ENCODE peak calls at places on chromosomes 16 and 17, in seven cellular contexts. H is prostate gland, Q is dorsolateral prefrontal cortex, A is progenitor cell of endocrine pancreas, Y is H9, I is endothelial cell, E is A549. U is an unnamed sample.

GRCh38 chr17:49191917-49192741 is 18.2 kb downstream of the GNGT2 start:
- DNase-seq in H (peak), Q (peak), A (peak), Y (peak), I (peak), E (peak), U (peak)

GRCh38 chr17:38329808-38330730 is 13.7 kb downstream of the GPR179 start:
- DNase-seq in H (no peak), Q (no peak), A (no peak), Y (peak), I (no peak), E (no peak), U (no peak)

GRCh38 chr17:15431201-15431600 is 36.2 kb downstream of the CDRT4 start:
- DNase-seq in H (no peak), Q (no peak), A (no peak), Y (no peak), I (no peak), E (no peak), U (no peak)

GRCh38 chr17:46031920-46032319 is 32.9 kb downstream of the STH start:
- DNase-seq in H (no peak), Q (no peak), A (no peak), Y (no peak), I (no peak), E (no peak), U (no peak)

GRCh38 chr17:38750312-38751121 is 2.0 kb upstream of the PSMB3 start:
- DNase-seq in H (no peak), Q (no peak), A (no peak), Y (no peak), I (no peak), E (peak), U (no peak)

GRCh38 chr16:89880477-89881367 is 7.3 kb downstream of the TCF25 start:
- DNase-seq in H (no peak), Q (no peak), A (no peak), Y (no peak), I (no peak), E (no peak), U (no peak)

GRCh38 chr17:40956401-40957254 is 10.1 kb downstream of the KRT39 start:
- DNase-seq in H (no peak), Q (no peak), A (no peak), Y (no peak), I (no peak), E (peak), U (no peak)

GRCh38 chr17:11122908-11123307 is 118.1 kb upstream of the SHISA6 start:
- DNase-seq in H (peak), Q (peak), A (no peak), Y (no peak), I (no peak), E (no peak), U (no peak)

GRCh38 chr16:79752421-79752820 is 151.9 kb upstream of the MAF start:
- DNase-seq in H (no peak), Q (no peak), A (no peak), Y (no peak), I (no peak), E (no peak), U (no peak)

GRCh38 chr16:30010817-30011504 is at the start of gene DOC2A:
- DNase-seq in H (no peak), Q (no peak), A (no peak), Y (peak), I (peak), E (no peak), U (peak)

GRCh38 chr17:75814021-75814395 is 29.4 kb downstream of the UNK start:
- DNase-seq in H (no peak), Q (no peak), A (no peak), Y (no peak), I (no peak), E (no peak), U (no peak)

GRCh38 chr17:3678095-3678820 is 9.6 kb downstream of the EMC6 start:
- DNase-seq in H (no peak), Q (peak), A (no peak), Y (peak), I (no peak), E (no peak), U (no peak)

GRCh38 chr16:620700-621525 is 9.9 kb upstream of the WFIKKN1 start:
- DNase-seq in H (no peak), Q (no peak), A (no peak), Y (peak), I (no peak), E (no peak), U (no peak)

GRCh38 chr16:17481741-17482140 is 11.0 kb upstream of the XYLT1 start:
- DNase-seq in H (no peak), Q (no peak), A (no peak), Y (no peak), I (no peak), E (no peak), U (no peak)

GRCh38 chr17:62351176-62351575 is 29.2 kb upstream of the EFCAB3 start:
- DNase-seq in H (no peak), Q (no peak), A (no peak), Y (no peak), I (no peak), E (no peak), U (no peak)

GRCh38 chr16:89189358-89190025 is 10.8 kb downstream of the SLC22A31 start:
- DNase-seq in H (no peak), Q (no peak), A (no peak), Y (peak), I (peak), E (no peak), U (no peak)

GRCh38 chr16:11604783-11605563 is 18.3 kb upstream of the LITAF start:
- DNase-seq in H (no peak), Q (no peak), A (no peak), Y (no peak), I (no peak), E (no peak), U (no peak)

GRCh38 chr16:72649254-72649944 is 398.5 kb downstream of the ZFHX3 start:
- DNase-seq in H (no peak), Q (no peak), A (no peak), Y (no peak), I (no peak), E (no peak), U (no peak)

GRCh38 chr17:42744283-42744805 is 496 bp downstream of the EZH1 start:
- DNase-seq in H (peak), Q (peak), A (no peak), Y (no peak), I (no peak), E (peak), U (no peak)
- TF ChIP-seq CTCF in H (no peak), Q (no peak), A (peak), Y (no peak), I (no peak), E (no peak), U (peak)

GRCh38 chr17:47831934-47832327 is 461 bp downstream of the LRRC46 start:
- DNase-seq in H (no peak), Q (peak), A (no peak), Y (no peak), I (no peak), E (no peak), U (no peak)

GRCh38 chr17:47829870-47830269 is 1.5 kb downstream of the MRPL10 start:
- DNase-seq in H (no peak), Q (no peak), A (no peak), Y (no peak), I (no peak), E (no peak), U (no peak)

GRCh38 chr17:47834756-47835155 is 3.3 kb downstream of the LRRC46 start:
- DNase-seq in H (no peak), Q (no peak), A (no peak), Y (no peak), I (no peak), E (no peak), U (no peak)

GRCh38 chr17:47830396-47830907 is 889 bp downstream of the MRPL10 start:
- DNase-seq in H (no peak), Q (no peak), A (no peak), Y (no peak), I (no peak), E (no peak), U (no peak)

DNA sequence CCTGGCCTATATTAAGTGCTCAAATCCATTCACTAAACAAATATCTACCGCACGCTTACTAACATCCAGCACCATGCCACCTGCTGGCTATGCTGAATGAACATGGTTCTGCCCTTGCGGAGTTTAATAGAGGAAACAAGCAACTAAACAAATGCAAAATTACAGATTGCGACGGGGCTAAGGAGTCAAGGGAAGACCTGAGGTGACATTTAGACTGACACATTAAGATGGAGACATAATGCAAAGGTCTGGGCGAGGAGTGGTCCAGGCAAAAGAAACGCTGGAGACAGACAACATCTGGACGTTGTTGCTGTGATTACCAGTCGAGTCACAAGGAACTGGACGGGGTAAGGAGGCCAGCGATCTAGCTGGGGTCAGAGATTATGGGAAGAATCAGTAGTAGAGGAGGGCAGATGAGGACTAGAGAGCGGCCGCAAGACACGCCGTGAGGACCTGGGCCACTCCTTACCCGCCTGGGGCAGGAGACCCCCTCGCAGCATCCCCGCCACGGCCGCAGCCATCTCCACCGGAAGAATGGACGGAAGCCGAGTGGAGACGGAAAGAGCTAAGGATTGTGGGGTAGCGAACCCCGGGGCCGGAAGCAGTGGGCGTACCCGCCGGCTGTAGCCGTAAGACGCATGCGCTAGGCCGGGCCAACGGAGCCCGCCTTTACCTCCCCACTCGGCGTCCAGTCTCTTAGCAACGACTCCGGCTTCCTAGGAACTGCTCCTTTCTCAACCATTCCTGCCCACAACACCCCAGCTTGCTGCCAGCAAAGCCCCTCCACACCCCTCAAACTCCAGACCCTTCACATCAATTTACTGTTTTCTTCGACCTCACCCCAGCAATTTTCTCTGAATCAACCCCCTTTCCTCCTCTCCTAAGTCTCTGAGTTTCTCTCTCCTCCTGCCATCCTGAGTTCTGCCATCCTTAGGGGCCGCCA is at the start of the genes LRRC46 and MRPL10:
- DNase-seq in H (peak), Q (peak), A (peak), Y (peak), I (peak), E (peak), U (peak)
- TF ChIP-seq CTCF in H (no peak), Q (peak), A (peak), Y (peak), I (no peak), E (peak), U (peak)

GRCh38 chr17:34318474-34318873 is 761 bp upstream of the CCL8 start:
- DNase-seq in H (no peak), Q (no peak), A (no peak), Y (peak), I (no peak), E (peak), U (no peak)
- TF ChIP-seq CTCF in H (no peak), Q (no peak), A (no peak), Y (peak), I (no peak), E (no peak), U (peak)

GRCh38 chr16:2753523-2754020 is 1.1 kb downstream of the SRRM2 start:
- DNase-seq in H (no peak), Q (no peak), A (no peak), Y (no peak), I (no peak), E (no peak), U (no peak)
- TF ChIP-seq CTCF in H (no peak), Q (no peak), A (no peak), Y (no peak), I (no peak), E (no peak), U (no peak)

GRCh38 chr17:19433727-19434340 is 22.8 kb downstream of the RNF112 start:
- DNase-seq in H (no peak), Q (no peak), A (no peak), Y (no peak), I (no peak), E (no peak), U (no peak)
- TF ChIP-seq CTCF in H (no peak), Q (no peak), A (no peak), Y (peak), I (no peak), E (no peak), U (no peak)